ENCODE peak calls at places on chromosome X, in nine cellular contexts. K, U, D, Y, G, B, Q, M and P are unnamed samples.

GRCh38 chrX:100995469-100995868 is 26.0 kb downstream of the ARL13A start:
- DNase-seq in Q (no peak), M (no peak), Y (no peak), K (no peak), B (no peak), U (no peak), D (no peak), G (no peak), P (no peak)

GRCh38 chrX:9465380-9466114 is 689 bp downstream of the TBL1X start:
- DNase-seq in M (peak; percentile 18), K (peak; percentile 36), U (no peak), G (peak; percentile 50), B (peak; percentile 23), Y (no peak), Q (no peak), D (peak; percentile 40), P (no peak)

GRCh38 chrX:153644356-153645125 is 2.5 kb upstream of the DUSP9 start:
- DNase-seq in M (no peak), Y (no peak), K (no peak), Q (no peak), B (no peak), U (peak; percentile 59), G (peak; percentile 69), D (peak; percentile 41), P (no peak)

GRCh38 chrX:151754641-151755215 is 20.2 kb downstream of the CNGA2 start:
- DNase-seq in M (no peak), U (no peak), Y (no peak), B (no peak), Q (no peak), D (no peak), K (no peak), G (no peak), P (no peak)

GRCh38 chrX:18348047-18348446 is 6.4 kb downstream of the SCML2 start:
- DNase-seq in M (no peak), G (no peak), Q (no peak), D (no peak), B (no peak), K (no peak), Y (no peak), U (no peak), P (no peak)

GRCh38 chrX:3581609-3582108 is 131.8 kb downstream of the PRKX start:
- DNase-seq in M (no peak), Q (no peak), Y (no peak), K (no peak), U (no peak), B (no peak), G (no peak), D (no peak), P (no peak)

GRCh38 chrX:40420899-40421729 is 159.7 kb upstream of the ATP6AP2 start:
- DNase-seq in U (no peak), M (no peak), Q (no peak), D (no peak), B (no peak), G (no peak), Y (no peak), K (no peak), P (no peak)

GRCh38 chrX:18898091-18898490 is 85.8 kb downstream of the PHKA2 start:
- DNase-seq in B (no peak), K (no peak), M (no peak), U (no peak), Q (no peak), G (no peak), D (no peak), Y (no peak), P (no peak)

GRCh38 chrX:84170931-84171330 is 17.1 kb downstream of the RPS6KA6 start:
- DNase-seq in U (no peak), K (no peak), Y (no peak), M (no peak), B (no peak), G (no peak), D (no peak), Q (no peak), P (no peak)

GRCh38 chrX:29665532-29665931 is 549.8 kb upstream of the MAGEB2 start:
- DNase-seq in M (no peak), G (no peak), Y (no peak), B (no peak), K (no peak), U (no peak), D (no peak), Q (no peak), P (no peak)

GRCh38 chrX:153556767-153557166 is 39.3 kb downstream of the ATP2B3 start:
- DNase-seq in M (no peak), Q (no peak), B (no peak), K (no peak), G (no peak), U (no peak), Y (no peak), D (no peak), P (no peak)

GRCh38 chrX:129980043-129980442 is 2.4 kb upstream of the BCORL1 start:
- DNase-seq in U (peak; percentile 80), Q (peak; percentile 49), B (peak; percentile 51), G (peak; percentile 65), K (peak; percentile 37), Y (no peak), D (no peak), M (no peak), P (no peak)

GRCh38 chrX:55598333-55598732 is 24.9 kb upstream of the FOXR2 start:
- DNase-seq in Y (no peak), M (no peak), Q (no peak), D (no peak), K (no peak), U (no peak), B (no peak), G (no peak), P (no peak)

GRCh38 chrX:37685452-37686347 is at the start of gene XK:
- DNase-seq in B (peak; percentile 71), Q (no peak), G (peak; percentile 57), U (peak; percentile 76), K (peak; percentile 65), M (peak; percentile 13), Y (no peak), D (peak; percentile 74), P (no peak)
- TF ChIP-seq POLR2AphosphoS5 in B (peak; percentile 27), Q (peak; percentile 47), G (no peak), U (no peak), K (peak; percentile 16), M (no peak), Y (peak; percentile 49), D (no peak), P (no peak)

GRCh38 chrX:281166-281999 is at the start of gene PLCXD1:
- DNase-seq in M (no peak), Q (no peak), G (peak; percentile 84), K (peak; percentile 32), Y (no peak), U (peak; percentile 52), D (peak; percentile 96), B (no peak), P (no peak)
- TF ChIP-seq POLR2AphosphoS5 in M (no peak), Q (no peak), G (peak; percentile 22), K (no peak), Y (no peak), U (no peak), D (peak; percentile 63), B (no peak), P (no peak)

DNA sequence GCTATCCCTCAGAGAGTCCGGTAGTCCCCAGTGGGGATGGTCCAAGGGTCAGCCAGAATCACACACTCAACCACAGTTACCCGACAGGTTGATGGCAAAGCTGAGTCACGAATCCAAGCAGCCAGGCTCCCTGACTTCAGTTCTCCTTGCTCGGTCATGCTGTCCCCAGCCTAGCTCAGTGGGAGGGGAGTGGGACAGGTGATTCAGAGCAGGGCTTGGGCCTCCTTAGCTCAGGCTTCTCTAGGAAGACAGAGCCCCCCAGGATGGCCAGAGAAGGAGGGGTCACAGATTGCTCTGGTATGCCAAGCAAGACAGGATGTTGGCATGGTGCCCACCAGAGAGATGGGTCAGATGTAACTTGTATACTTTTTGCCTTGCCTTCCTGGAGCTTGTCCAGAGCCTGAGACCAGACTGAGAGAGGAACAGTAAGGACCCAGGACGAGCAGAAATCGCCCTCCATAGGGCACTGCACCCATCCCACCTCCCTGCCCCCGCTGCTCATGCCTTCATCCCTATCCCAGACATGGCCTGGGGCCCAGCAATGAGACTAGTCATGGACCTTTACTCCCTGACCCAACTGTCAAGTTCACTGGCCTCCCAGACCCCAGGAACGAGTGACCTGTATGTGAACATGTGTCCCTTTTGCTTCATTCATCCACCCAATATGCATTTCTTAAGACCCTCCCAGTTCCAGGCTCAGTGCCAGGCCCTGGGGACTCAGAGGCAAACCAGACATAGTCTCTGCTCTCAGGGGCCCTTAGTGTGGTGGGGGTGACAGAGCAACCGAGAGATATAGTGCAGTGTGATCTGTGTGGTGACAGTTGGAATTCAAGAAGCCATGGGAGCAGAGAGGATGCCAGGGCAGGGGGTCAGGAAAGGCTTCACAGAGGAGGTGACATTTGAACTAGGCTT is 66.8 kb downstream of the EFNB1 start:
- DNase-seq in U (peak; percentile 86), K (peak; percentile 59), M (no peak), G (peak; percentile 68), Q (no peak), Y (no peak), D (no peak), B (peak; percentile 62), P (no peak)
- TF ChIP-seq POLR2AphosphoS5 in U (no peak), K (no peak), M (no peak), G (no peak), Q (no peak), Y (peak; percentile 43), D (no peak), B (no peak), P (no peak)

GRCh38 chrX:6227445-6227820 is 1.2 kb downstream of the NLGN4X start:
- DNase-seq in G (peak; percentile 20), Q (no peak), D (peak; percentile 11), K (no peak), M (no peak), B (no peak), Y (no peak), U (no peak), P (no peak)
- TF ChIP-seq POLR2AphosphoS5 in G (no peak), Q (no peak), D (no peak), K (no peak), M (no peak), B (no peak), Y (no peak), U (no peak), P (no peak)

GRCh38 chrX:49039598-49040375 is 3.4 kb downstream of the TFE3 start:
- DNase-seq in B (peak; percentile 66), Y (peak; percentile 94), K (peak; percentile 53), D (peak; percentile 95), G (peak; percentile 36), M (peak; percentile 42), U (peak; percentile 93), Q (peak; percentile 92), P (peak; percentile 96)
- TF ChIP-seq POLR2AphosphoS5 in B (peak; percentile 23), Y (peak; percentile 66), K (no peak), D (peak; percentile 28), G (no peak), M (no peak), U (peak; percentile 23), Q (no peak), P (peak; percentile 75)